ENCODE peak calls at places on chromosomes 4 and X, in seven cellular contexts. V is activated naive CD4-positive, alpha-beta T cell treated with anti-CD3 and anti-CD28 coated beads, Interleukin-2, amount 10 ng/mL, durations not matched to agents 7 days and 5 days; Q is neural crest cell; K is ecto neural progenitor cell; Z is GM23248; O is stimulated activated CD8-positive, alpha-beta memory T cell treated with anti-CD3 and anti-CD28 coated beads, Interleukin-4, amount 100 ng/mL, for 4 hours; N is uterus. P is an unnamed sample.

GRCh38 chr4:172485007-172485406 is 671.8 kb downstream of the GALNTL6 start:
- DNase-seq in K (no peak), O (no peak), V (no peak), N (no peak), Z (no peak), Q (no peak), P (no peak)

GRCh38 chr4:173333658-173334084 is 487 bp downstream of the HMGB2 start:
- DNase-seq in Z (peak), O (peak), V (peak), N (peak), Q (no peak), K (no peak), P (peak)

GRCh38 chrX:21974011-21974385 is 33.5 kb downstream of the SMS start:
- DNase-seq in O (no peak), N (no peak), K (no peak), Q (no peak), Z (no peak), V (no peak), P (no peak)

GRCh38 chr4:38889143-38889542 is 21.5 kb downstream of the FAM114A1 start:
- DNase-seq in V (no peak), K (no peak), O (no peak), N (no peak), Z (peak), Q (no peak), P (peak)

GRCh38 chrX:136531951-136532350 is at the start of gene VGLL1:
- DNase-seq in K (no peak), Q (no peak), Z (no peak), O (no peak), N (no peak), V (no peak), P (no peak)

GRCh38 chrX:154748712-154749339 is 2.1 kb downstream of the GAB3 start:
- DNase-seq in O (no peak), V (peak), Z (peak), N (peak), K (peak), Q (peak), P (peak)

GRCh38 chr4:24488399-24489164 is 95.8 kb downstream of the DHX15 start:
- DNase-seq in Z (peak), O (no peak), V (peak), N (peak), K (peak), Q (peak), P (peak)

GRCh38 chr4:86935499-86935832 is 655 bp downstream of the AFF1 start:
- DNase-seq in O (no peak), Z (no peak), N (peak), Q (no peak), K (no peak), V (no peak), P (no peak)

GRCh38 chr4:25088342-25088952 is 57.7 kb upstream of the LGI2 start:
- DNase-seq in N (peak), K (no peak), Z (peak), Q (no peak), O (no peak), V (no peak), P (no peak)

P was measured in dermis microvascular lymphatic vessel endothelial cell.